ENCODE peak calls at places on chromosomes 7 and 10, in ten cellular contexts. J is lung; U is CD8-positive, alpha-beta T cell; A is IMR-90; H is transverse colon; G is thoracic aorta; R is brain microvascular endothelial cell; O is left ventricle myocardium inferior; C is sigmoid colon; W is fibroblast of lung. Z is an unnamed sample.
A peak's percentile ranks its signal among the peaks of the same experiment; 100 is the strongest.

GRCh38 chr7:33645096-33645495 is 260.2 kb upstream of the BMPER start:
- DNase-seq in A (no peak), O (no peak), J (no peak), U (no peak), R (no peak), H (no peak), C (no peak), W (no peak), G (no peak), Z (no peak)

GRCh38 chr10:34280599-34281374 is 534.3 kb downstream of the PARD3 start:
- DNase-seq in A (peak; percentile 98), H (no peak), U (no peak), R (peak; percentile 96), J (no peak), G (peak; percentile 37), W (peak; percentile 98), O (no peak), C (peak; percentile 86), Z (peak; percentile 77)

GRCh38 chr7:92633211-92633906 is 43.2 kb upstream of the FAM133B start:
- DNase-seq in W (peak; percentile 98), A (peak; percentile 94), U (peak; percentile 16), H (no peak), O (no peak), J (no peak), C (no peak), G (no peak), R (peak; percentile 88), Z (no peak)

GRCh38 chr10:103691723-103692380 is 163.5 kb downstream of the SH3PXD2A start:
- DNase-seq in R (no peak), J (no peak), A (peak; percentile 48), O (no peak), H (no peak), G (no peak), W (no peak), C (no peak), U (no peak), Z (no peak)

GRCh38 chr7:116953727-116954442 is 584 bp downstream of the ST7 start:
- DNase-seq in O (peak; percentile 45), J (peak; percentile 59), A (peak; percentile 88), U (peak; percentile 11), W (peak; percentile 84), G (peak; percentile 26), R (peak; percentile 79), C (peak; percentile 80), H (peak; percentile 61), Z (peak; percentile 63)

GRCh38 chr10:55330485-55330884 is 529.5 kb upstream of the PCDH15 start:
- DNase-seq in U (no peak), O (no peak), W (no peak), J (no peak), A (no peak), C (no peak), H (no peak), R (no peak), G (no peak), Z (no peak)

GRCh38 chr7:111232249-111233084 is 141.5 kb downstream of the LRRN3 start:
- DNase-seq in G (no peak), U (no peak), C (no peak), O (no peak), W (peak; percentile 76), A (peak; percentile 75), R (peak; percentile 41), J (no peak), H (no peak), Z (peak; percentile 10)

GRCh38 chr7:132575987-132576722 is at the start of gene PLXNA4:
- DNase-seq in O (no peak), W (peak; percentile 26), H (no peak), G (no peak), A (no peak), J (no peak), U (no peak), R (no peak), C (peak; percentile 65), Z (no peak)

GRCh38 chr10:71222541-71223364 is 10.4 kb downstream of the UNC5B start:
- DNase-seq in H (no peak), G (no peak), R (no peak), U (no peak), W (peak; percentile 79), J (no peak), C (peak; percentile 48), O (no peak), A (peak; percentile 79), Z (no peak)

GRCh38 chr7:19871102-19871501 is 97.7 kb upstream of the TMEM196 start:
- DNase-seq in G (no peak), J (no peak), H (no peak), R (no peak), W (no peak), C (no peak), A (no peak), U (no peak), O (no peak), Z (no peak)

GRCh38 chr7:25314729-25315267 is 86.5 kb upstream of the NPVF start:
- DNase-seq in H (peak; percentile 41), A (no peak), J (no peak), R (no peak), C (no peak), U (no peak), G (no peak), O (no peak), W (no peak), Z (no peak)

GRCh38 chr7:25316366-25316765 is 88.1 kb upstream of the NPVF start:
- DNase-seq in A (no peak), U (no peak), G (no peak), R (no peak), J (no peak), C (no peak), W (no peak), O (no peak), H (no peak), Z (no peak)

GRCh38 chr7:25314094-25314708 is 85.9 kb upstream of the NPVF start:
- DNase-seq in W (no peak), G (no peak), R (no peak), J (no peak), H (peak; percentile 26), A (no peak), O (no peak), C (no peak), U (no peak), Z (no peak)

GRCh38 chr7:25311346-25311745 is 83.1 kb upstream of the NPVF start:
- DNase-seq in J (no peak), U (no peak), H (no peak), O (no peak), A (peak; percentile 1), G (no peak), W (peak; percentile 15), C (no peak), R (no peak), Z (peak; percentile 63)

GRCh38 chr7:25312968-25313367 is 84.7 kb upstream of the NPVF start:
- DNase-seq in A (no peak), O (no peak), R (no peak), U (no peak), H (no peak), G (no peak), C (no peak), W (no peak), J (no peak), Z (no peak)
- H3K36me3 ChIP-seq in A (no peaks in the 10 kb centered on the region), O (no peaks in the 10 kb centered on the region), R (no peaks in the 10 kb centered on the region), U (no peaks in the 10 kb centered on the region), H (no peaks in the 10 kb centered on the region), G (no peaks in the 10 kb centered on the region), C (no peaks in the 10 kb centered on the region), W (no peaks in the 10 kb centered on the region), J (no peaks in the 10 kb centered on the region), Z (no peaks in the 10 kb centered on the region)

DNA sequence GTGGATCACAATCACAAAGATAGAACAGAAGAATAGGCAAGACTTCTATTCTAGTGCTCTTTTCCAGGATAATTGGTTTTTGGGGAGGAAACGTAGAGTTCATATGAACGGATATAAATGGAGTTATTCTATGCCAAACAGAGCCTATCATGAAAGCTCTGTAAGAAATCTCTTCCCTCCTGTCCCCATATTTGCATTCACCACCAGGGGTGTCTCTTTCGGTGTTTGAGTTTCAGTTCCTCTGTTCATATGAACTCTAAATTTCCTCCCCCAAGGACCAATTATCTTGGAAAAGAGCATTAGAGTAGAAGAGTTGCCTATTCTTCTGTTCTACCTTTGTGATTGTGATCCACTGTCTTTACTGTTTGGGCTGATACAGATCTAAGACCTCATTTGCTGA is 48.3 kb upstream of the CDC14C start:
- DNase-seq in U (no peak), O (no peak), G (no peak), H (no peak), J (no peak), W (no peak), C (no peak), R (no peak), A (no peak), Z (no peak)
- TF ChIP-seq CTCF in U (no peak), O (no peak), G (no peak), H (no peak), J (no peak), W (no peak), C (no peak), R (peak; percentile 8), A (no peak), Z (no peak)

DNA sequence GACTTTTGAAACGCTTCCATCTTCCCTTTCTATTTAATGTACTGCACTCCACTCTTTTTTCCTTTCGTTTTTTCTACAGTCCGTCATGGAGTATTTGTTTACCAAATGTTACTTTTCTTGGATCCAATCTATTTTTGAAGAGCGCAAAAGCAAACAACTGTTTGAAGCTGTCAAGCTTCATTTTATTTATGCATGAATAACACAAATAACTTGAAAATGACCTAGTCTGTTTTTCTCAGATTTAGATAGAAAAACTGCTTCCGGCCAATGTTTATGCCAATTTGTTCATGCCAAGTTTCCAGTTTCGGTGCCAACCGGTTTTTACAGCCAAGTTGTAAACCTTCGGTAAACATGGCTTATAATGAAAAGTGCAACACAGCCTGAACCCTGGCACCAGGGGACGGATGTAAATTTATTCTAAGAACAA is 150.9 kb upstream of the KLF6 start:
- DNase-seq in C (no peak), H (peak; percentile 79), O (no peak), W (peak; percentile 48), J (no peak), G (no peak), R (no peak), U (no peak), A (no peak), Z (no peak)
- H3K4me3 ChIP-seq in C (peak overlapping the region; percentile 23), H (no peak overlapping the region), O (peak overlapping the region; percentile 44), W (peak overlapping the region; percentile 42), J (no peak overlapping the region), G (peak overlapping the region; percentile 59), R (no peak overlapping the region), U (no peak overlapping the region), A (no peak overlapping the region), Z (no peak overlapping the region)

GRCh38 chr7:143514487-143514886 is 36.8 kb downstream of the TAS2R41 start:
- DNase-seq in A (no peak), J (no peak), W (no peak), U (no peak), C (no peak), G (no peak), R (no peak), H (no peak), O (no peak), Z (no peak)

GRCh38 chr7:143511593-143512047 is 33.9 kb downstream of the TAS2R41 start:
- DNase-seq in H (no peak), O (no peak), J (no peak), A (no peak), C (no peak), R (no peak), U (no peak), G (no peak), W (no peak), Z (no peak)

GRCh38 chr7:143512488-143513340 is 35.0 kb downstream of the TAS2R41 start:
- DNase-seq in W (no peak), U (no peak), H (no peak), R (no peak), A (no peak), J (no peak), G (no peak), C (no peak), O (no peak), Z (no peak)

GRCh38 chr7:143507534-143507933 is 29.9 kb downstream of the TAS2R41 start:
- DNase-seq in O (no peak), U (no peak), A (no peak), C (no peak), W (no peak), G (no peak), R (no peak), H (no peak), J (no peak), Z (no peak)

GRCh38 chr7:143510854-143511592 is 33.4 kb downstream of the TAS2R41 start:
- DNase-seq in J (no peak), A (no peak), G (no peak), O (no peak), W (no peak), C (no peak), R (no peak), H (no peak), U (no peak), Z (no peak)
- H3K36me3 ChIP-seq in J (no peaks in the 10 kb centered on the region), A (no peaks in the 10 kb centered on the region), G (peaks cover 4% of the 10 kb centered on the region), O (no peaks in the 10 kb centered on the region), W (no peaks in the 10 kb centered on the region), C (no peaks in the 10 kb centered on the region), R (no peaks in the 10 kb centered on the region), H (no peaks in the 10 kb centered on the region), U (no peaks in the 10 kb centered on the region), Z (no peaks in the 10 kb centered on the region)